ENCODE peak calls at places on chromosome 11, in seven cellular contexts. F is CD4-positive, CD25-positive, alpha-beta regulatory T cell; Z is body of pancreas; N is CD8-positive, alpha-beta memory T cell; I is lower lobe of right lung; S is PC-3; J is HepG2. D is an unnamed sample. For H3K27me3 and H3K36me3, the result is how much of the 10 kb centered on the place peaks cover.

GRCh38 chr11:13140028-13140870 is 131.1 kb downstream of the RASSF10 start:
- DNase-seq in F (no peak), Z (peak), N (no peak), I (peak), S (peak), J (peak), D (no peak)

GRCh38 chr11:132111781-132112380 is 741.5 kb downstream of the NTM start:
- DNase-seq in F (no peak), Z (no peak), N (no peak), I (no peak), S (peak), J (no peak), D (no peak)

GRCh38 chr11:117704416-117705150 is 92.4 kb downstream of the DSCAML1 start:
- DNase-seq in F (no peak), Z (peak), N (no peak), I (no peak), S (no peak), J (no peak), D (no peak)

GRCh38 chr11:45918331-45918941 is 759 bp upstream of the PEX16 start:
- DNase-seq in F (peak), Z (peak), N (peak), I (peak), S (peak), J (peak), D (peak)

GRCh38 chr11:27281740-27282139 is 81.3 kb downstream of the CCDC34 start:
- DNase-seq in F (no peak), Z (no peak), N (no peak), I (no peak), S (no peak), J (peak), D (no peak)

GRCh38 chr11:3207530-3208189 is 11.0 kb downstream of the MRGPRG start:
- DNase-seq in F (no peak), Z (no peak), N (peak), I (peak), S (no peak), J (no peak), D (no peak)

GRCh38 chr11:111449696-111450479 is 62.3 kb downstream of the BTG4 start:
- DNase-seq in F (no peak), Z (no peak), N (no peak), I (no peak), S (no peak), J (no peak), D (no peak)

GRCh38 chr11:62444271-62444833 is 25.5 kb downstream of the SCGB1A1 start:
- DNase-seq in F (no peak), Z (peak), N (no peak), I (peak), S (no peak), J (no peak), D (no peak)

GRCh38 chr11:33656768-33657167 is 43.9 kb downstream of the C11orf91 start:
- DNase-seq in F (no peak), Z (no peak), N (no peak), I (no peak), S (no peak), J (no peak), D (no peak)

GRCh38 chr11:132531921-132532320 is 1000.4 kb downstream of the OPCML start:
- DNase-seq in F (no peak), Z (no peak), N (no peak), I (no peak), S (no peak), J (no peak), D (no peak)

GRCh38 chr11:13354335-13354734 is 76.7 kb downstream of the BMAL1 start:
- DNase-seq in F (no peak), Z (no peak), N (no peak), I (no peak), S (peak), J (no peak), D (no peak)

GRCh38 chr11:68890490-68891231 is 13.0 kb downstream of the MRPL21 start:
- DNase-seq in F (no peak), Z (peak), N (no peak), I (peak), S (no peak), J (no peak), D (no peak)

GRCh38 chr11:119854521-119854920 is 125.5 kb upstream of the NECTIN1 start:
- DNase-seq in F (no peak), Z (peak), N (no peak), I (no peak), S (peak), J (no peak), D (no peak)

GRCh38 chr11:57515332-57516060 is at the start of gene SLC43A1:
- DNase-seq in F (no peak), Z (peak), N (no peak), I (peak), S (peak), J (peak), D (peak)

GRCh38 chr11:122100222-122101080 is 15.6 kb downstream of the BLID start:
- DNase-seq in F (no peak), Z (peak), N (no peak), I (no peak), S (no peak), J (no peak), D (no peak)

GRCh38 chr11:76123243-76123642 is 83.1 kb downstream of the WNT11 start:
- DNase-seq in F (no peak), Z (no peak), N (no peak), I (no peak), S (no peak), J (no peak), D (no peak)

GRCh38 chr11:102603091-102603490 is 22.0 kb downstream of the MMP20 start:
- DNase-seq in F (no peak), Z (peak), N (no peak), I (no peak), S (no peak), J (peak), D (no peak)

GRCh38 chr11:61413496-61413895 is 16.3 kb downstream of the CPSF7 start:
- DNase-seq in F (no peak), Z (no peak), N (no peak), I (no peak), S (no peak), J (no peak), D (no peak)

GRCh38 chr11:126696976-126697375 is 303.6 kb downstream of the KIRREL3 start:
- DNase-seq in F (no peak), Z (no peak), N (no peak), I (no peak), S (no peak), J (no peak), D (no peak)

GRCh38 chr11:46680815-46681214 is 19.6 kb downstream of the ARHGAP1 start:
- DNase-seq in F (no peak), Z (no peak), N (no peak), I (no peak), S (no peak), J (no peak), D (no peak)

GRCh38 chr11:112962854-112963367 is 1.7 kb downstream of the NCAM1 start:
- DNase-seq in F (no peak), Z (peak), N (no peak), I (peak), S (no peak), J (no peak), D (no peak)

GRCh38 chr11:75577198-75577597 is 15.1 kb downstream of the SERPINH1 start:
- DNase-seq in F (peak), Z (peak), N (peak), I (peak), S (peak), J (no peak), D (no peak)

GRCh38 chr11:22670803-22671202 is 4.4 kb downstream of the GAS2 start:
- DNase-seq in F (no peak), Z (no peak), N (no peak), I (no peak), S (peak), J (peak), D (no peak)

GRCh38 chr11:22666320-22666699 is at the start of gene GAS2:
- DNase-seq in F (no peak), Z (peak), N (no peak), I (no peak), S (no peak), J (no peak), D (no peak)

GRCh38 chr11:22666700-22667439 is 459 bp downstream of the GAS2 start:
- DNase-seq in F (no peak), Z (peak), N (no peak), I (peak), S (no peak), J (peak), D (peak)

GRCh38 chr11:22669368-22669767 is 3.0 kb downstream of the GAS2 start:
- DNase-seq in F (no peak), Z (no peak), N (no peak), I (no peak), S (no peak), J (no peak), D (no peak)

GRCh38 chr11:22668005-22668796 is 1.8 kb downstream of the GAS2 start:
- DNase-seq in F (no peak), Z (no peak), N (no peak), I (no peak), S (no peak), J (no peak), D (no peak)
- H3K4me3 ChIP-seq in F (no peak), Z (no peak), N (no peak), I (no peak), S (no peak), J (peak), D (no peak)

DNA sequence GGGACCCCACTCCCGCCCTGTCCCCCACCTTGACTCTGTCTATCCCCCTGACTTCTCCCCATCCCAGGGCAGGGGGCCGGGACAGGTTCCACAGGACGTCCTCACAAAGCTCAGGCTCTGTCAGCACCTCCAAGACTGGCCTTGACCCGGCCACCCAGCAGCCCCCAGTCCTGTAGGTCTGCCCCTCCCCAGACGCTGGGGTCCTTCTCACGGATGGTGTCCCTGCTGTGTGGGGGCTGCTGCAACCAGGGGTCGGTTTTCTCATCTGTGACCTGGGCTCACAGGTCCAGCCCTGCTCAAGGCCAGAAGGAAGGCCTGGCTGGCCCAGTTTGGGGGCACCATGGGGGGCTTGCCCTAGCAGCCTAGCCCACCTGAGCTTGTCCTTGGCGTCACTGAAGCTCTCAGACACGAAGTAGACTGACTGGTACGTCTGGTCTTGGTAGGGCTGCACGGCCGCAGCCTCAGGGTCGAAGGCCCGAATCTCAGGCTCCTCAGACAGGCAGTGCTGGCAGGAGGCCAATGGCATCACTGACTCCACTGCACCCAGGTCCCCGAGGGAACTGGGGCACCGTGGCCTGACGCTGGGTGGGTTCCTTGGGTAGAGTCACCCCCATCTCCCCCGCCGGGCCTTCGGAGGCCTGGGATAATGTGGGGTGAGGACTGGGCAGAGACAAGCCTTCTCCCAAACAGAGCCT is 4.0 kb upstream of the INS start:
- DNase-seq in F (no peak), Z (no peak), N (no peak), I (no peak), S (no peak), J (no peak), D (no peak)
- H3K27me3 ChIP-seq in F (under half), Z (under half), N (under half), I (half or more), S (under half), J (half or more), D (under half)

GRCh38 chr11:64361659-64362058 is 2.7 kb downstream of the RPS6KA4 start:
- DNase-seq in F (no peak), Z (no peak), N (no peak), I (no peak), S (no peak), J (no peak), D (no peak)
- H3K36me3 ChIP-seq in F (half or more), Z (under half), N (under half), I (half or more), S (under half), J (under half), D (under half)

GRCh38 chr11:707817-708420 is 1.9 kb downstream of the EPS8L2 start:
- DNase-seq in F (no peak), Z (peak), N (no peak), I (peak), S (peak), J (peak), D (no peak)

GRCh38 chr11:706957-707816 is 1.2 kb downstream of the EPS8L2 start:
- DNase-seq in F (no peak), Z (peak), N (no peak), I (peak), S (peak), J (peak), D (peak)

GRCh38 chr11:704799-705645 is 1.0 kb upstream of the EPS8L2 start:
- DNase-seq in F (no peak), Z (peak), N (no peak), I (peak), S (peak), J (peak), D (no peak)

GRCh38 chr11:705646-706438 is at the start of gene EPS8L2:
- DNase-seq in F (no peak), Z (peak), N (no peak), I (peak), S (peak), J (no peak), D (peak)

GRCh38 chr11:706439-706956 is 467 bp downstream of the EPS8L2 start:
- DNase-seq in F (no peak), Z (peak), N (no peak), I (peak), S (peak), J (no peak), D (no peak)
- H3K4me3 ChIP-seq in F (no peak), Z (peak), N (no peak), I (peak), S (peak), J (peak), D (peak)

GRCh38 chr11:103662880-103663279 is 373.6 kb upstream of the DDI1 start:
- DNase-seq in F (no peak), Z (no peak), N (no peak), I (no peak), S (no peak), J (no peak), D (no peak)
- H3K27me3 ChIP-seq in F (under half), Z (under half), N (under half), I (under half), S (under half), J (under half), D (under half)

GRCh38 chr11:7668464-7668863 is 4.8 kb downstream of the CYB5R2 start:
- DNase-seq in F (no peak), Z (no peak), N (no peak), I (no peak), S (no peak), J (no peak), D (no peak)
- H3K36me3 ChIP-seq in F (under half), Z (under half), N (under half), I (under half), S (under half), J (under half), D (under half)